ENCODE peak calls at places on chromosomes 2 and 18, in ten cellular contexts. S is ELF-1; F is activated naive CD4-positive, alpha-beta T cell treated with Interleukin-2 at 50 U/mL for 16 hours; G is fibroblast of the aortic adventitia; H is GM19239; O is EL; A is OCI-LY7; P is astrocyte of the hippocampus; N is left lung; U is lung. T is an unnamed sample.

GRCh38 chr18:10926565-10927194 is 222.7 kb downstream of the PIEZO2 start:
- DNase-seq in A (no peak), N (peak; percentile 50), U (no peak), P (peak; percentile 42), F (no peak), H (no peak), O (peak; percentile 82), S (peak; percentile 22), G (peak; percentile 47), T (no peak)

GRCh38 chr2:241852981-241853631 is 5.6 kb downstream of the PDCD1 start:
- DNase-seq in A (no peak), S (no peak), O (no peak), G (no peak), F (no peak), N (no peak), U (no peak), H (peak; percentile 9), P (no peak), T (no peak)

GRCh38 chr2:240463866-240464481 is 28.5 kb downstream of the GPC1 start:
- DNase-seq in N (no peak), G (no peak), A (no peak), O (no peak), S (no peak), F (peak; percentile 0), P (no peak), H (no peak), U (no peak), T (no peak)

GRCh38 chr2:126187665-126188064 is 468.3 kb upstream of the GYPC start:
- DNase-seq in F (no peak), N (no peak), P (peak; percentile 31), A (no peak), O (no peak), G (no peak), U (no peak), S (peak; percentile 4), H (no peak), T (no peak)

GRCh38 chr2:236631361-236632291 is 62.0 kb downstream of the ACKR3 start:
- DNase-seq in G (peak; percentile 80), F (no peak), P (no peak), A (no peak), H (no peak), S (peak; percentile 30), N (no peak), U (no peak), O (no peak), T (no peak)

GRCh38 chr18:41537666-41538065 is 417.4 kb upstream of the PIK3C3 start:
- DNase-seq in P (no peak), H (no peak), F (no peak), U (no peak), G (no peak), S (no peak), N (no peak), A (no peak), O (no peak), T (no peak)

GRCh38 chr2:227871375-227871788 is at the start of gene DAW1:
- DNase-seq in O (peak; percentile 65), P (peak; percentile 87), S (peak; percentile 87), U (peak; percentile 78), A (no peak), N (peak; percentile 93), G (peak; percentile 65), F (peak; percentile 56), H (no peak), T (peak; percentile 33)

GRCh38 chr18:69636529-69637301 is 236.0 kb downstream of the DOK6 start:
- DNase-seq in N (peak; percentile 39), F (no peak), P (no peak), O (no peak), S (peak; percentile 14), H (no peak), G (no peak), U (no peak), A (no peak), T (peak; percentile 7)

GRCh38 chr2:85649201-85650190 is 18.5 kb downstream of the SFTPB start:
- DNase-seq in A (no peak), F (no peak), U (no peak), S (no peak), P (peak; percentile 32), O (peak; percentile 82), H (no peak), G (peak; percentile 41), N (no peak), T (no peak)

GRCh38 chr2:206863721-206864120 is 75.6 kb upstream of the CPO start:
- DNase-seq in G (no peak), S (no peak), O (no peak), U (no peak), N (no peak), F (no peak), A (no peak), H (no peak), P (no peak), T (no peak)

GRCh38 chr2:29662841-29663240 is 258.5 kb downstream of the ALK start:
- DNase-seq in F (no peak), N (no peak), A (no peak), S (no peak), P (no peak), U (no peak), O (peak; percentile 3), G (no peak), H (no peak), T (no peak)

GRCh38 chr2:164126960-164127359 is 391.2 kb upstream of the FIGN start:
- DNase-seq in F (no peak), G (peak; percentile 30), N (no peak), H (no peak), S (no peak), O (no peak), P (peak; percentile 51), A (no peak), U (no peak), T (no peak)

GRCh38 chr2:1653956-1654695 is 90.2 kb downstream of the PXDN start:
- DNase-seq in N (no peak), S (no peak), U (no peak), A (no peak), P (peak; percentile 79), F (no peak), O (peak; percentile 77), H (no peak), G (peak; percentile 89), T (no peak)

GRCh38 chr2:180690611-180691010 is 289.8 kb upstream of the UBE2E3 start:
- DNase-seq in P (no peak), N (no peak), F (no peak), U (no peak), A (no peak), O (peak; percentile 9), H (no peak), S (no peak), G (peak; percentile 40), T (no peak)

GRCh38 chr18:54607213-54607934 is 16.3 kb downstream of the DYNAP start:
- DNase-seq in G (peak; percentile 2), O (no peak), H (no peak), U (no peak), N (no peak), F (no peak), P (peak; percentile 75), S (peak; percentile 80), A (no peak), T (no peak)

GRCh38 chr2:13128139-13128538 is 411.4 kb downstream of the TRIB2 start:
- DNase-seq in H (no peak), F (no peak), O (no peak), A (no peak), S (no peak), U (no peak), P (no peak), N (no peak), G (no peak), T (no peak)